ENCODE peak calls at places on chromosomes 16 and 17, in six cellular contexts. W is mucosa of descending colon, D is left kidney, U is NCI-H774, X is astrocyte of the spinal cord, L is spleen. G is an unnamed sample.

GRCh38 chr16:31298958-31299357 is 39.2 kb downstream of the ITGAM start:
- DNase-seq in L (no peak), X (no peak), W (no peak), U (no peak), D (peak), G (peak)

GRCh38 chr16:3065069-3065741 is at the start of gene IL32:
- DNase-seq in D (peak), W (peak), U (no peak), L (no peak), X (peak), G (no peak)

GRCh38 chr16:17134586-17134985 is 336.2 kb downstream of the XYLT1 start:
- DNase-seq in L (no peak), U (no peak), D (no peak), W (no peak), X (no peak), G (peak)

GRCh38 chr17:1834378-1835149 is 4.8 kb downstream of the RPA1 start:
- DNase-seq in D (no peak), U (no peak), X (no peak), W (no peak), L (no peak), G (no peak)

GRCh38 chr17:50687200-50688066 is 20.3 kb downstream of the ANKRD40 start:
- DNase-seq in L (no peak), U (no peak), W (no peak), X (peak), D (peak), G (no peak)

GRCh38 chr17:39617446-39618251 is 9.1 kb upstream of the PPP1R1B start:
- DNase-seq in L (peak), W (peak), D (peak), U (peak), X (no peak), G (peak)

GRCh38 chr16:49564577-49565224 is 191.1 kb downstream of the C16orf78 start:
- DNase-seq in W (no peak), D (no peak), X (peak), L (no peak), U (no peak), G (no peak)

GRCh38 chr16:84175351-84176081 is 11.3 kb downstream of the TAF1C start:
- DNase-seq in W (peak), D (peak), X (peak), U (peak), L (peak), G (peak)

GRCh38 chr16:16877061-16877460 is 498.1 kb downstream of the NPIPA7 start:
- DNase-seq in L (no peak), X (no peak), D (no peak), W (no peak), U (no peak), G (no peak)

GRCh38 chr17:41627316-41628072 is 3.1 kb upstream of the KRT17 start:
- DNase-seq in D (no peak), X (no peak), L (peak), U (no peak), W (no peak), G (no peak)

GRCh38 chr17:76179496-76180467 is 38.7 kb upstream of the FOXJ1 start:
- DNase-seq in D (no peak), L (no peak), U (no peak), W (no peak), X (no peak), G (peak)

GRCh38 chr17:61720016-61720795 is 129.2 kb upstream of the NACA2 start:
- DNase-seq in U (no peak), D (no peak), W (no peak), L (no peak), X (no peak), G (no peak)

GRCh38 chr17:77428901-77429734 is 288.3 kb downstream of the SEC14L1 start:
- DNase-seq in D (no peak), W (no peak), X (no peak), L (no peak), U (no peak), G (peak)

GRCh38 chr17:31508310-31509094 is 117.0 kb downstream of the RAB11FIP4 start:
- DNase-seq in U (no peak), X (no peak), D (no peak), L (peak), W (peak), G (no peak)

GRCh38 chr17:29760279-29760721 is 137.6 kb upstream of the CORO6 start:
- DNase-seq in U (no peak), X (peak), L (no peak), D (peak), W (no peak), G (peak)

GRCh38 chr17:27597188-27597580 is 33.8 kb upstream of the LGALS9 start:
- DNase-seq in D (no peak), L (peak), X (no peak), W (no peak), U (no peak), G (no peak)

GRCh38 chr17:56973520-56973919 is 4.4 kb upstream of the SCPEP1 start:
- DNase-seq in U (no peak), X (no peak), D (peak), L (no peak), W (no peak), G (no peak)

GRCh38 chr17:82948081-82948511 is 108.3 kb upstream of the ZNF750 start:
- DNase-seq in D (no peak), L (peak), U (no peak), W (peak), X (no peak), G (no peak)

GRCh38 chr17:4948997-4949320 is 629 bp upstream of the PFN1 start:
- DNase-seq in W (peak), U (peak), X (peak), D (peak), L (peak), G (peak)

GRCh38 chr17:51734462-51734861 is 424.1 kb downstream of the CA10 start:
- DNase-seq in X (no peak), L (no peak), U (no peak), W (no peak), D (no peak), G (no peak)

GRCh38 chr17:3639981-3640596 is 3.5 kb downstream of the CTNS start:
- DNase-seq in L (no peak), X (peak), U (no peak), W (peak), D (peak), G (peak)

GRCh38 chr17:62336527-62336926 is 43.8 kb upstream of the EFCAB3 start:
- DNase-seq in L (no peak), X (no peak), U (no peak), D (no peak), W (no peak), G (no peak)

GRCh38 chr17:69358688-69359596 is 32.0 kb upstream of the ABCA5 start:
- DNase-seq in D (peak), W (no peak), U (no peak), L (no peak), X (no peak), G (peak)

GRCh38 chr16:24700549-24701392 is 28.7 kb upstream of the TNRC6A start:
- DNase-seq in X (peak), L (no peak), U (no peak), W (peak), D (no peak), G (no peak)

GRCh38 chr16:10405386-10405939 is 19.6 kb downstream of the ATF7IP2 start:
- DNase-seq in D (no peak), U (no peak), W (no peak), X (peak), L (no peak), G (no peak)

GRCh38 chr17:70110443-70110880 is 35.4 kb downstream of the KCNJ16 start:
- DNase-seq in X (peak), L (no peak), W (no peak), U (no peak), D (peak), G (no peak)